ENCODE peak calls at places on chromosomes 16 and 17, in seven cellular contexts. C is K562, H is SK-N-SH, S is H1, G is HCT116, W is GM12878, K is HepG2. T is an unnamed sample.
A peak's percentile ranks its signal among the peaks of the same experiment; 100 is the strongest.

GRCh38 chr16:10982430-10983174 is 38.2 kb downstream of the CLEC16A start:
- DNase-seq in S (no peak), H (no peak), W (no peak), K (no peak), C (no peak), G (no peak), T (no peak)

GRCh38 chr16:65224994-65225393 is 103.1 kb upstream of the CDH11 start:
- DNase-seq in S (no peak), H (no peak), W (no peak), K (no peak), G (no peak), C (no peak), T (no peak)

GRCh38 chr17:34651267-34651955 is 72.0 kb downstream of the TMEM132E start:
- DNase-seq in C (no peak), K (no peak), S (no peak), G (no peak), H (no peak), W (no peak), T (no peak)

GRCh38 chr16:69926241-69926640 is 24.9 kb upstream of the CLEC18A start:
- DNase-seq in C (no peak), W (no peak), S (no peak), G (no peak), K (no peak), H (no peak), T (no peak)

GRCh38 chr17:42849451-42850157 is 1.4 kb upstream of the AOC3 start:
- DNase-seq in C (peak; percentile 16), W (no peak), H (no peak), G (no peak), S (no peak), K (no peak), T (no peak)

GRCh38 chr17:4386406-4386805 is 19.9 kb upstream of the UBE2G1 start:
- DNase-seq in C (no peak), W (no peak), S (no peak), K (no peak), H (no peak), G (no peak), T (no peak)

GRCh38 chr17:82963104-82963950 is 116.1 kb upstream of the METRNL start:
- DNase-seq in S (peak; percentile 61), C (no peak), K (no peak), W (no peak), H (peak; percentile 79), G (no peak), T (peak; percentile 78)

GRCh38 chr16:12461201-12461600 is 342.5 kb downstream of the CPPED1 start:
- DNase-seq in C (no peak), K (no peak), S (no peak), W (no peak), H (no peak), G (no peak), T (no peak)

GRCh38 chr16:75591001-75591852 is 25.0 kb downstream of the GABARAPL2 start:
- DNase-seq in H (peak; percentile 54), C (peak; percentile 69), S (no peak), W (no peak), K (no peak), G (no peak), T (no peak)

GRCh38 chr17:20051624-20052023 is 42.5 kb downstream of the SPECC1 start:
- DNase-seq in K (no peak), C (no peak), W (no peak), G (no peak), S (no peak), H (no peak), T (no peak)

DNA sequence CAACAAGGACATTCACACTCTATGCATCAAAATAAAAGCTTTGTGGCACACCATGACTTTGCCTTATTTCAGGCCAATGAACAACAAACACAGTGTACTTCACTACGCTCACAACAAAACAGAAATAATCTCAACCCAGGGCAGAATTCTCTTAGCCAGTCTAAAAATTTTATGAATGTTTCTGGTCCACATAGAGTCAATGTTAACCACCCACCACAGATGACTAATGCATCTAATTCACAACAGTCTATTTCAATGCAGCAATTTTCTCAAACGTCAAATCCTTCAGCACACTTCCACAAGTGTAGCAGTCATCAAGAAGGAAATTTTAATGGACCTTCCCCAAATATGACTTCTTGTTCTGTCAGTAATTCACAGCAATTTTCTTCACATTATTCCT is 101.7 kb downstream of the CHD9 start:
- DNase-seq in C (no peak), W (no peak), K (no peak), S (no peak), G (no peak), H (no peak), T (no peak)
- TF ChIP-seq JUND in C (no peak), W (no peak), K (no peak), S (no peak), G (no peak), H (no peak), T (no peak)

DNA sequence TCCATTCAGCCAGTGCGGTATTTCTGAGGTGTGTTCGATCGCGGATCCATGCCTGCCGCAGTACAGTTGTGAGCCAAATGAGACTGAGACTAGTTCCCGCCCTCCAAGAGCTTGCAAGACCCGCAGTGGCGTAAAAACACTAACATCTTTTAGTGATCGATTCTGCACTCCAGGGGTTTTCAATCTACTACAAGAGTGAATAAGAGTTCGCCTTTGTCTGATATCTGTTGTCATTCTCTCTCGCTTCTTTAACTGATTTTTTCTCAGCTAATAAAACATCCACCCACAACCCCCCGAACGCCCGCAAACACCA is 454 bp upstream of the RPL19 start:
- DNase-seq in H (no peak), C (no peak), G (no peak), W (no peak), S (no peak), K (no peak), T (no peak)
- TF ChIP-seq JUND in H (no peak), C (no peak), G (no peak), W (no peak), S (no peak), K (no peak), T (no peak)

GRCh38 chr16:85913141-85913601 is 14.2 kb downstream of the IRF8 start:
- DNase-seq in C (no peak), W (no peak), G (no peak), H (no peak), S (no peak), K (no peak), T (no peak)
- TF ChIP-seq JUND in C (no peak), W (no peak), G (no peak), H (no peak), S (no peak), K (no peak), T (no peak)

GRCh38 chr16:88384222-88385111 is 1.7 kb downstream of the ZNF469 start:
- DNase-seq in S (no peak), H (peak; percentile 60), G (no peak), C (no peak), K (no peak), W (no peak), T (no peak)

GRCh38 chr16:88382491-88383400 is at the start of gene ZNF469:
- DNase-seq in S (no peak), H (peak; percentile 89), W (no peak), K (no peak), G (no peak), C (no peak), T (peak; percentile 29)

GRCh38 chr16:88385112-88385594 is 2.4 kb downstream of the ZNF469 start:
- DNase-seq in S (no peak), H (peak; percentile 75), W (no peak), G (no peak), C (no peak), K (no peak), T (no peak)

GRCh38 chr16:88381820-88382451 is 823 bp upstream of the ZNF469 start:
- DNase-seq in K (no peak), W (no peak), G (no peak), C (no peak), H (no peak), S (peak; percentile 33), T (no peak)

GRCh38 chr16:88383401-88384221 is 852 bp downstream of the ZNF469 start:
- DNase-seq in H (peak; percentile 92), K (no peak), C (no peak), G (peak; percentile 28), S (no peak), W (no peak), T (peak; percentile 70)
- TF ChIP-seq JUND in H (no peak), K (no peak), C (no peak), G (no peak), S (no peak), W (no peak), T (no peak)

DNA sequence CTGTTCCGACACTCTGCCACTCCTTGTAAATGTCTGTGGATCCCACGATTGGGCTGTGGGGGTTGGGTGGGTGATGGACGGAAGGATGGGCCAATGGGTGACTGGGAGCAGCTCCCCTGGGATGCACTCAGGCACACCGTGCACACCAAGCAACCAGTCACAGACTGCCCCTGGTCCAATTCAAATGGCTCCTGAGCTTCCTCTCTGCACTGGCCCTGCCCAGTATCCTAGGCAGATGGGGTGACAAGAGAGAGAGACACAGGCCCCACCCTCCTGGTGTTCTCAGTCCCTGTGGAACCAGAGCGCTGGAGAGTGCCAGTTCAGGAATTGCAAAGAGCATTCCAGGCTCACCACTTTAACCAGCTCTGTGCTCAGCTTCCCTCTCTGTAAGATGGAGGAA is 32.8 kb downstream of the BEAN1 start:
- DNase-seq in S (no peak), G (no peak), C (no peak), H (no peak), W (no peak), K (no peak), T (no peak)
- TF ChIP-seq JUND in S (no peak), G (no peak), C (no peak), H (no peak), W (no peak), K (no peak), T (no peak)

DNA sequence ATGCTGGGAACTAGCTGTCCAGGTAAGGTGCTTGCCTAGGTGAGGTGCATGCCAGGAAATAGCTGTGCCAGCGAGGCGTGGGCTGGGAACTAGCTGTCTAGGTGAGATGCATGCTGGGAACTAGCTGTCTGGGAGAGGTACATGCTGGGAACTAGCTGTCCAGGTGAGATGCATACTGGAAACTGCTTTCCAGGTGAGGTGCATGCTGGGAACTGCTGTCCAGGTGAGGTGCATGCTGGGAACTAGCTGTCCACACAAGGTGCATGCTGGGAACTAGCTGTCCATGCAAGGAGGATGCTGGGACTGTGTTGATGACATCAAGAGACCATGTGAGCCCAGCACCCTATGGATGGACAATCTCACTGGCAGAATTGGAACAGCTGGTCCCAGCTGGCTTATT is 480.0 kb upstream of the RBFOX1 start:
- DNase-seq in G (no peak), S (no peak), W (no peak), K (no peak), C (no peak), H (no peak), T (no peak)
- TF ChIP-seq JUND in G (no peak), S (no peak), W (no peak), K (no peak), C (no peak), H (no peak), T (no peak)

GRCh38 chr17:36980281-36980761 is 31.6 kb downstream of the AATF start:
- DNase-seq in K (no peak), W (no peak), S (no peak), C (peak; percentile 4), H (no peak), G (no peak), T (peak; percentile 54)
- TF ChIP-seq JUND in K (no peak), W (no peak), S (no peak), C (no peak), H (no peak), G (no peak), T (no peak)